ENCODE peak calls at places on chromosomes 5 and 9, in six cellular contexts. M is H7; Z is skeletal muscle cell; F is CD8-positive, alpha-beta T cell; Q is heart right ventricle; V is GM23248. R is an unnamed sample.

GRCh38 chr5:136892026-136892425 is 526.7 kb upstream of the TRPC7 start:
- DNase-seq in M (no peak), Z (no peak), F (no peak), Q (no peak), V (no peak), R (no peak)

GRCh38 chr5:178137991-178138390 is 7.2 kb downstream of the RMND5B start:
- DNase-seq in M (no peak), Z (no peak), F (no peak), Q (no peak), V (no peak), R (no peak)

GRCh38 chr9:121568541-121569265 is 69.1 kb upstream of the GGTA1 start:
- DNase-seq in M (peak), Z (no peak), F (no peak), Q (peak), V (peak), R (no peak)

GRCh38 chr9:114958021-114958846 is 27.8 kb upstream of the TNFSF8 start:
- DNase-seq in M (no peak), Z (no peak), F (no peak), Q (peak), V (peak), R (no peak)

GRCh38 chr5:83414601-83415000 is 56.9 kb upstream of the VCAN start:
- DNase-seq in M (no peak), Z (peak), F (no peak), Q (no peak), V (peak), R (no peak)

GRCh38 chr9:134656334-134657034 is 14.9 kb downstream of the COL5A1 start:
- DNase-seq in M (no peak), Z (no peak), F (no peak), Q (no peak), V (peak), R (no peak)

GRCh38 chr5:164235176-164235914 is 729.9 kb downstream of the MAT2B start:
- DNase-seq in M (no peak), Z (peak), F (no peak), Q (no peak), V (peak), R (no peak)

GRCh38 chr9:98882569-98882923 is 61.2 kb upstream of the COL15A1 start:
- DNase-seq in M (no peak), Z (no peak), F (no peak), Q (no peak), V (no peak), R (no peak)

GRCh38 chr5:1807479-1808185 is 6.4 kb downstream of the NDUFS6 start:
- DNase-seq in M (no peak), Z (no peak), F (no peak), Q (no peak), V (no peak), R (no peak)

GRCh38 chr9:77763566-77763965 is 115.4 kb upstream of the GNA14 start:
- DNase-seq in M (no peak), Z (no peak), F (no peak), Q (no peak), V (no peak), R (no peak)

DNA sequence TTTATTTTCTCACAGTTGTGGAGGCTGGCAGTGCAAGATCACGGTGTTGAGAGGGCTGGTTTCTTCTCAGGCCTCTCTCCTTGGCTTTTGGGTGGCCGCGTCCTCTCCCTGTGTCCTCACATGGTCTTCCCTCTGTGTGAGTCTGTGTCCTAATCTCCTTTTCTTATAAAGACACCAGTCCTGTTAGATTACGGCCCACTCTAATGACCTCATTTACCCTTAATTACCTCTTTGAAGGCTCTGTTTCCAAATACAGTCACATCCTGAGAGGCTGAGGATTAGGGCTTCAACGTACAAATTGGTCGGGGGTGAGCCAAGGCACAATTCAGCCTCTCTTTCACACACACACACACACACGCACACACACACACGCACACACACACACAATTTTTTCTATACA is 73.0 kb downstream of the UGCG start:
- DNase-seq in M (no peak), Z (no peak), F (no peak), Q (no peak), V (no peak), R (no peak)
- H3K4me3 ChIP-seq in M (no peak), Z (no peak), F (no peak), Q (no peak), V (no peak), R (no peak)

GRCh38 chr5:168951341-168951740 is 349.6 kb downstream of the SLIT3 start:
- DNase-seq in M (no peak), Z (no peak), F (no peak), Q (no peak), V (peak), R (no peak)
- H3K4me3 ChIP-seq in M (no peak), Z (no peak), F (no peak), Q (no peak), V (no peak), R (no peak)

DNA sequence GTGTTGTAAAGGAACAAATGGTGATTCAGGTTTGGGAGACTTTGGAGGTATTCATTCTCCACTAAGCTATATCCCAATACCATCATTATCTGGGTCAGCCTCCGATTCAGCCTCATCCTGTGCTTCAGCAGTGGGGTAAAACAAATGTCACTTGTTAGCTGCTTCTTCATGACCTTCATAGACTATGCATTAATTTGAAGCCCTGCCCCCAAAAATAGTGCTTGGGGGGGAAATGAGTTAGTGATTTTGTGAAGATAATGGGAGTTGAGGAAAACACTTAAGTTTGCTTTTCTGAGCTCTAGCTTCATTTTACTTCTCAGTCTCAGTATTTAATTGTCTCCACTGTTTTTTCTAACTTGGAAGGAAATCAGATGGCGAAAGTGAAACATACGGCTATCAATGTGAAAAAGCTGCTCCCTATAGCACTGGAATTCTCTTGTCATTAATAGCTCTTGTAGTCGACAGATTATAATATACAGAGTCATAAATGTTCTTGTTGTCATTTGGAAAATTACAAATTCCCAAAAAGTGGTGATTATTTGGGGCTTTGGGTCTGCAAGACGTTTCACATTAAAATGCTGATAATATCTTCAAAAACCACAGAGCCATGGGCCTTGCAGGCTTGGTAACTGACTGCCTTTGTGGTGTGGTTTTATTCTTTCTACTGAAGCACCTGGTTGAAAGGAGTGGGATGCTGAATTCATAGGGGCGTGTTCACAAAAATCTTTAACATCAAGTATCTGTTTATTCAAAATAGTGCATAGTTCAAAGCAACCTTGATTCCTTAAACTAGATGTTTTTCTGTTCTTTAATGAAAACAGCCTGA is 40.0 kb downstream of the PIK3R1 start:
- DNase-seq in M (no peak), Z (no peak), F (no peak), Q (no peak), V (no peak), R (no peak)
- H3K4me3 ChIP-seq in M (no peak), Z (no peak), F (no peak), Q (no peak), V (no peak), R (no peak)

GRCh38 chr9:133429216-133429613 is 7.0 kb downstream of the ADAMTS13 start:
- DNase-seq in M (peak), Z (no peak), F (no peak), Q (no peak), V (no peak), R (no peak)

GRCh38 chr9:133427658-133428348 is 5.6 kb downstream of the ADAMTS13 start:
- DNase-seq in M (peak), Z (no peak), F (no peak), Q (no peak), V (no peak), R (no peak)

GRCh38 chr9:133430244-133430643 is 8.1 kb downstream of the ADAMTS13 start:
- DNase-seq in M (no peak), Z (no peak), F (no peak), Q (no peak), V (no peak), R (no peak)

GRCh38 chr9:133429641-133430161 is 7.5 kb downstream of the ADAMTS13 start:
- DNase-seq in M (peak), Z (no peak), F (peak), Q (peak), V (peak), R (no peak)

DNA sequence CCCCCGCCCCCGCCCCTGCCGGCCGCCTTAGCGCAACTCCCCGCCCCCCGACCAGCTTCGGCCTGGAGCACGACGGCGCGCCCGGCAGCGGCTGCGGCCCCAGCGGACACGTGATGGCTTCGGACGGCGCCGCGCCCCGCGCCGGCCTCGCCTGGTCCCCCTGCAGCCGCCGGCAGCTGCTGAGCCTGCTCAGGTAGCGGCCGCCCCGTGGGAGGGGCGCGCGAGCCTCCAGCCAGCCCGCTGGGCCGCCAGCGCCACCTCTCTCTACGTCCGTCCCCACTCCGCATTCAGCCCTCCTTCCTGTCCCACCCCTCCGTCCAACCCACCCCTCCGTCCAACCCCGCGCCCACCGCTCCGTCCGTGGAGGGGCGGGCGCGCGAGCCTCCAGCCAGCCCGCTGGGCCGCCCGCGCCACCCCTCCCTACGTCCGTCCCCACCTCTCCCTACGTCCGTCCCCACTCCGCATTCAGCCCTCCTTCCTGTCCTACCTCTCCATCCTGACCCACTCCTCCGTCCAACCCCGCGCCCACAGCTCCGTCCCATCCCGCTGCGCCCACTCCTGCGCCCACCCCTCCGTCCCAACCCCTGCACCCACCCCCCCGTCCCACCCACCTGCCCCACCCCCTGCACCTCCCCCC is 6.5 kb downstream of the ADAMTS13 start:
- DNase-seq in M (peak), Z (no peak), F (no peak), Q (no peak), V (peak), R (no peak)
- H3K4me3 ChIP-seq in M (peak), Z (peak), F (no peak), Q (peak), V (peak), R (no peak)